ENCODE peak calls at places on chromosomes 13 and 19, in ten cellular contexts. One of them, this sample, is unnamed. For H3K4me1, the result is how much of the 10 kb centered on the place peaks cover.

GRCh38 chr13:98307744-98308524 is 130.9 kb upstream of the RNF113B start:
- DNase-seq in CD8-positive, alpha-beta T cell: no peak
- DNase-seq in body of pancreas: peak
- DNase-seq in Peyer's patch: no peak
- DNase-seq in transverse colon: no peak
- DNase-seq in ascending aorta: no peak
- DNase-seq in left ventricle myocardium inferior: peak
- DNase-seq in neural progenitor cell: no peak
- DNase-seq in tibial artery: no peak
- DNase-seq in kidney: no peak
- DNase-seq in this sample: peak

GRCh38 chr13:33509642-33510229 is 224.2 kb upstream of the STARD13 start:
- DNase-seq in body of pancreas: peak
- DNase-seq in CD8-positive, alpha-beta T cell: no peak
- DNase-seq in transverse colon: no peak
- DNase-seq in neural progenitor cell: peak
- DNase-seq in Peyer's patch: peak
- DNase-seq in kidney: peak
- DNase-seq in ascending aorta: peak
- DNase-seq in tibial artery: peak
- DNase-seq in left ventricle myocardium inferior: peak
- DNase-seq in this sample: peak

GRCh38 chr19:39082745-39083598 is 1.2 kb upstream of the ACP7 start:
- DNase-seq in neural progenitor cell: no peak
- DNase-seq in ascending aorta: no peak
- DNase-seq in CD8-positive, alpha-beta T cell: no peak
- DNase-seq in Peyer's patch: no peak
- DNase-seq in left ventricle myocardium inferior: no peak
- DNase-seq in tibial artery: no peak
- DNase-seq in transverse colon: no peak
- DNase-seq in body of pancreas: no peak
- DNase-seq in kidney: no peak
- DNase-seq in this sample: no peak

GRCh38 chr19:12783226-12783848 is 7.9 kb upstream of the JUNB start:
- DNase-seq in CD8-positive, alpha-beta T cell: no peak
- DNase-seq in Peyer's patch: no peak
- DNase-seq in tibial artery: no peak
- DNase-seq in neural progenitor cell: no peak
- DNase-seq in body of pancreas: no peak
- DNase-seq in left ventricle myocardium inferior: no peak
- DNase-seq in ascending aorta: peak
- DNase-seq in kidney: no peak
- DNase-seq in transverse colon: no peak
- DNase-seq in this sample: peak

GRCh38 chr13:26386026-26386425 is 132.1 kb downstream of the CDK8 start:
- DNase-seq in left ventricle myocardium inferior: no peak
- DNase-seq in neural progenitor cell: no peak
- DNase-seq in CD8-positive, alpha-beta T cell: no peak
- DNase-seq in body of pancreas: no peak
- DNase-seq in Peyer's patch: no peak
- DNase-seq in ascending aorta: no peak
- DNase-seq in kidney: no peak
- DNase-seq in transverse colon: no peak
- DNase-seq in tibial artery: no peak
- DNase-seq in this sample: no peak

GRCh38 chr13:94308808-94309207 is 170.7 kb downstream of the DCT start:
- DNase-seq in neural progenitor cell: no peak
- DNase-seq in ascending aorta: no peak
- DNase-seq in tibial artery: no peak
- DNase-seq in left ventricle myocardium inferior: no peak
- DNase-seq in kidney: no peak
- DNase-seq in CD8-positive, alpha-beta T cell: no peak
- DNase-seq in transverse colon: no peak
- DNase-seq in Peyer's patch: no peak
- DNase-seq in body of pancreas: no peak
- DNase-seq in this sample: no peak

GRCh38 chr13:98930014-98930625 is 47.7 kb downstream of the DOCK9 start:
- DNase-seq in body of pancreas: no peak
- DNase-seq in kidney: no peak
- DNase-seq in transverse colon: no peak
- DNase-seq in ascending aorta: no peak
- DNase-seq in neural progenitor cell: no peak
- DNase-seq in tibial artery: no peak
- DNase-seq in left ventricle myocardium inferior: no peak
- DNase-seq in Peyer's patch: no peak
- DNase-seq in CD8-positive, alpha-beta T cell: no peak
- DNase-seq in this sample: no peak

GRCh38 chr13:26752671-26753070 is 7.9 kb downstream of the GPR12 start:
- DNase-seq in transverse colon: no peak
- DNase-seq in CD8-positive, alpha-beta T cell: no peak
- DNase-seq in neural progenitor cell: no peak
- DNase-seq in Peyer's patch: no peak
- DNase-seq in body of pancreas: no peak
- DNase-seq in left ventricle myocardium inferior: no peak
- DNase-seq in ascending aorta: no peak
- DNase-seq in kidney: no peak
- DNase-seq in tibial artery: no peak
- DNase-seq in this sample: no peak

GRCh38 chr19:8370176-8371010 is 6.4 kb downstream of the ANGPTL4 start:
- DNase-seq in tibial artery: no peak
- DNase-seq in ascending aorta: no peak
- DNase-seq in CD8-positive, alpha-beta T cell: no peak
- DNase-seq in transverse colon: no peak
- DNase-seq in body of pancreas: no peak
- DNase-seq in Peyer's patch: no peak
- DNase-seq in left ventricle myocardium inferior: no peak
- DNase-seq in kidney: no peak
- DNase-seq in neural progenitor cell: no peak
- DNase-seq in this sample: no peak

GRCh38 chr19:1057185-1057857 is 9.6 kb upstream of the ARHGAP45 start:
- DNase-seq in left ventricle myocardium inferior: no peak
- DNase-seq in Peyer's patch: no peak
- DNase-seq in neural progenitor cell: peak
- DNase-seq in CD8-positive, alpha-beta T cell: no peak
- DNase-seq in ascending aorta: no peak
- DNase-seq in tibial artery: no peak
- DNase-seq in body of pancreas: no peak
- DNase-seq in transverse colon: no peak
- DNase-seq in kidney: no peak
- DNase-seq in this sample: no peak

GRCh38 chr13:22801402-22802003 is 379.3 kb upstream of the SGCG start:
- DNase-seq in Peyer's patch: no peak
- DNase-seq in transverse colon: no peak
- DNase-seq in neural progenitor cell: peak
- DNase-seq in body of pancreas: no peak
- DNase-seq in kidney: no peak
- DNase-seq in ascending aorta: no peak
- DNase-seq in CD8-positive, alpha-beta T cell: no peak
- DNase-seq in tibial artery: no peak
- DNase-seq in left ventricle myocardium inferior: no peak
- DNase-seq in this sample: no peak
- TF ChIP-seq CTCF in Peyer's patch: peak
- TF ChIP-seq CTCF in transverse colon: peak
- TF ChIP-seq CTCF in neural progenitor cell: peak
- TF ChIP-seq CTCF in body of pancreas: no peak
- TF ChIP-seq CTCF in kidney: peak
- TF ChIP-seq CTCF in ascending aorta: peak
- TF ChIP-seq CTCF in CD8-positive, alpha-beta T cell: no peak
- TF ChIP-seq CTCF in tibial artery: peak
- TF ChIP-seq CTCF in left ventricle myocardium inferior: peak
- TF ChIP-seq CTCF in this sample: peak

DNA sequence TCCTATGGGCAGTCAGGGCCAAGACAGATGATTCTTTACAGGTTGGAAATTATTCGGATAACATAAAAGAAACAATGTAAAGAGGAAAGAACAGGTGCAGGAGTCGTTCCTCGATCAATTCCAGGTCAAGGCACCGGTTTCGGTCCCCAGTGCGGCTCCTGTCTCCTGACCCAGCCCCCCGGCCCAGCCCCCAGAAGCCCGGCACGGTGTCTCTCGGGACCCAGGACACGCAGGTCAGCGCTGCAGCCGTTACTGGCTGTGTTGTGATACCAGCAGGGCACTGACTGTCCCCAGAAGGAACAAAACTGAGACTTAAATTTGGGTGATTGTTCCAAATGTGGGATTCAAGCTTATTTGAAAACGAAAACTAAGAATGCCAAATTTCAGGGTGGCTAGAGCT is 8.5 kb downstream of the RASA3 start:
- DNase-seq in neural progenitor cell: no peak
- DNase-seq in Peyer's patch: no peak
- DNase-seq in left ventricle myocardium inferior: no peak
- DNase-seq in body of pancreas: no peak
- DNase-seq in tibial artery: no peak
- DNase-seq in ascending aorta: no peak
- DNase-seq in transverse colon: no peak
- DNase-seq in kidney: no peak
- DNase-seq in CD8-positive, alpha-beta T cell: no peak
- DNase-seq in this sample: no peak
- H3K4me1 ChIP-seq in neural progenitor cell: under half
- H3K4me1 ChIP-seq in Peyer's patch: under half
- H3K4me1 ChIP-seq in left ventricle myocardium inferior: half or more
- H3K4me1 ChIP-seq in body of pancreas: under half
- H3K4me1 ChIP-seq in tibial artery: under half
- H3K4me1 ChIP-seq in ascending aorta: under half
- H3K4me1 ChIP-seq in transverse colon: under half
- H3K4me1 ChIP-seq in kidney: under half
- H3K4me1 ChIP-seq in CD8-positive, alpha-beta T cell: half or more
- H3K4me1 ChIP-seq in this sample: under half

GRCh38 chr19:5038631-5039271 is 69.8 kb downstream of the KDM4B start:
- DNase-seq in Peyer's patch: no peak
- DNase-seq in transverse colon: no peak
- DNase-seq in left ventricle myocardium inferior: no peak
- DNase-seq in body of pancreas: no peak
- DNase-seq in kidney: peak
- DNase-seq in neural progenitor cell: peak
- DNase-seq in ascending aorta: no peak
- DNase-seq in CD8-positive, alpha-beta T cell: no peak
- DNase-seq in tibial artery: no peak
- DNase-seq in this sample: no peak
- TF ChIP-seq CTCF in Peyer's patch: peak
- TF ChIP-seq CTCF in transverse colon: peak
- TF ChIP-seq CTCF in left ventricle myocardium inferior: peak
- TF ChIP-seq CTCF in body of pancreas: peak
- TF ChIP-seq CTCF in kidney: peak
- TF ChIP-seq CTCF in neural progenitor cell: peak
- TF ChIP-seq CTCF in ascending aorta: peak
- TF ChIP-seq CTCF in CD8-positive, alpha-beta T cell: no peak
- TF ChIP-seq CTCF in tibial artery: peak
- TF ChIP-seq CTCF in this sample: peak

GRCh38 chr19:2610637-2611482 is 91.6 kb downstream of the GNG7 start:
- DNase-seq in ascending aorta: peak
- DNase-seq in neural progenitor cell: peak
- DNase-seq in left ventricle myocardium inferior: peak
- DNase-seq in kidney: peak
- DNase-seq in body of pancreas: peak
- DNase-seq in tibial artery: peak
- DNase-seq in Peyer's patch: peak
- DNase-seq in CD8-positive, alpha-beta T cell: peak
- DNase-seq in transverse colon: peak
- DNase-seq in this sample: peak
- H3K4me1 ChIP-seq in ascending aorta: under half
- H3K4me1 ChIP-seq in neural progenitor cell: under half
- H3K4me1 ChIP-seq in left ventricle myocardium inferior: under half
- H3K4me1 ChIP-seq in kidney: under half
- H3K4me1 ChIP-seq in body of pancreas: under half
- H3K4me1 ChIP-seq in tibial artery: under half
- H3K4me1 ChIP-seq in Peyer's patch: under half
- H3K4me1 ChIP-seq in CD8-positive, alpha-beta T cell: under half
- H3K4me1 ChIP-seq in transverse colon: under half
- H3K4me1 ChIP-seq in this sample: under half

GRCh38 chr19:48102870-48103751 is 7.5 kb downstream of the PLA2G4C start:
- DNase-seq in kidney: no peak
- DNase-seq in CD8-positive, alpha-beta T cell: no peak
- DNase-seq in transverse colon: peak
- DNase-seq in body of pancreas: no peak
- DNase-seq in left ventricle myocardium inferior: no peak
- DNase-seq in ascending aorta: no peak
- DNase-seq in neural progenitor cell: peak
- DNase-seq in Peyer's patch: no peak
- DNase-seq in tibial artery: no peak
- DNase-seq in this sample: no peak
- TF ChIP-seq CTCF in kidney: peak
- TF ChIP-seq CTCF in CD8-positive, alpha-beta T cell: peak
- TF ChIP-seq CTCF in transverse colon: peak
- TF ChIP-seq CTCF in body of pancreas: peak
- TF ChIP-seq CTCF in left ventricle myocardium inferior: peak
- TF ChIP-seq CTCF in ascending aorta: peak
- TF ChIP-seq CTCF in neural progenitor cell: peak
- TF ChIP-seq CTCF in Peyer's patch: peak
- TF ChIP-seq CTCF in tibial artery: peak
- TF ChIP-seq CTCF in this sample: peak